ENCODE peak calls at places on chromosomes 4 and X, in four cellular contexts. L is HepG2, X is SK-N-SH, H is GM12878. V is an unnamed sample.

GRCh38 chr4:139603576-139604387 is 47.8 kb upstream of the SETD7 start:
- DNase-seq in H (peak), L (peak), X (peak), V (no peak)

GRCh38 chr4:137025484-137026059 is 506.7 kb downstream of the PCDH18 start:
- DNase-seq in X (no peak), L (no peak), H (no peak), V (no peak)

GRCh38 chrX:47562615-47563243 is 1.7 kb downstream of the ARAF start:
- DNase-seq in X (no peak), H (no peak), L (no peak), V (no peak)

GRCh38 chr4:110361921-110362320 is 114.0 kb upstream of the ENPEP start:
- DNase-seq in H (no peak), X (no peak), L (no peak), V (no peak)

GRCh38 chr4:150283689-150284088 is 205.4 kb downstream of the DCLK2 start:
- DNase-seq in X (peak), H (no peak), L (no peak), V (no peak)

GRCh38 chrX:103254171-103254824 is 657 bp downstream of the TCEAL8 start:
- DNase-seq in L (peak), H (peak), X (peak), V (peak)

GRCh38 chr4:119240568-119240967 is 28.1 kb downstream of the USP53 start:
- DNase-seq in X (no peak), H (no peak), L (no peak), V (no peak)

GRCh38 chrX:121336831-121337421 is 289.5 kb downstream of the GLUD2 start:
- DNase-seq in L (no peak), X (no peak), H (no peak), V (no peak)

GRCh38 chr4:98967916-98968315 is 27.6 kb upstream of the METAP1 start:
- DNase-seq in X (no peak), H (no peak), L (no peak), V (no peak)

GRCh38 chr4:98969813-98970212 is 25.7 kb upstream of the METAP1 start:
- DNase-seq in H (no peak), L (no peak), X (peak), V (no peak)

GRCh38 chr4:98970386-98970785 is 25.1 kb upstream of the METAP1 start:
- DNase-seq in X (no peak), L (no peak), H (no peak), V (no peak)
- TF ChIP-seq CTCF in X (no peak), L (no peak), H (no peak), V (no peak)

GRCh38 chr4:79528241-79528706 is 120.2 kb upstream of the GK2 start:
- DNase-seq in X (no peak), H (no peak), L (no peak), V (no peak)
- TF ChIP-seq TCF12 in X (no peak), H (no peak), L (no peak), V (no peak)

DNA sequence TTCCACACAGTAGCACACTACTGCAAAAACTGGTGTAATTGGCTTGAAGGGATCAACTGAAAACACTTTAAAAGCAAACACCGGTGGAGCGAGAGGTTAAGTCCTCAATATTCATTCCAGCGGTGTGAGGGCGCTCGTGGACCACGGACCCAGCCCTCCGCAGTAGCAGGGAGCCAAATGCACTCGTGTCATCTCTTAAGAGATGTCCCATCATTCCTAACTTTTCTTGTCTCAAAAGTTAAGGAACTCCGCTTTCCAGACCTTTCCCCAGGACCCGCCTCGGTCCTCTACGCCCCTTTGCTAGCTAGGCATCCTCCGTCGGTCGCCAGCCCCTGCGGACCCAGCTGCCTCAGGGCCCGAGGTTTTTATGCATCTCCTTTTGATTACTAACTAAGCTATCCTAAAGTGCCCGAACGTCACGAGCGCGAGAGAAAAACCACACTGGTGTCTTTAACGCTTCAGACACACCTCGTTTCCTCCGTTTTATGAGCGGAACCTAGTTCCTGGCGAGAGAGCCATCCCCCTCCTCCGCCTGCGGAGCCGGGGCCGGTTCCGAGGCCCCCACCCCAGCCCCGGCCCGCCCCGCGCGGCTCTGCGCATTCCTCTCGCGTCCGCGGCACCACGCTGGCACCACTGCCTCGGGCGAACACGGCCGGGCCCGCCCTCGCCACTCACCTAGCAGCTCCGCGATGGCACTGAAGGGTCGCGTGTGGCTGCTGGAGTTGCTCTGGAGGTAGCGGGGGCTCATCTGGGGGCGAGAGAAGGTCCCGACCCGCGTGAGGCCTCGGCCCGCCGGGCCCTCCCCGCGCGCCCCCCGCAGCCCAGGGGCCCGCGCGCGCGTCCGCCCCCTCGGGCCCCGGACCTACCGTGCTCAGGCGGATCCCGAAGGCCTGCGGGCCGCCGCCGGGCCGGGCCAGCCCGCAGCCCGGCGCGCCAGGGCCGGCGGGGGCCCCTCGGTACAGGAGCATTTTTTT is 723 bp downstream of the MORC4 start:
- DNase-seq in H (no peak), L (peak), X (peak), V (no peak)
- TF ChIP-seq CTCF in H (peak), L (peak), X (peak), V (peak)

GRCh38 chr4:10180927-10181744 is 64.5 kb upstream of the WDR1 start:
- DNase-seq in X (no peak), L (no peak), H (no peak), V (no peak)

GRCh38 chr4:10181745-10182445 is 65.3 kb upstream of the WDR1 start:
- DNase-seq in X (no peak), L (no peak), H (no peak), V (no peak)

GRCh38 chr4:10178763-10179162 is 62.2 kb upstream of the WDR1 start:
- DNase-seq in L (no peak), X (no peak), H (no peak), V (no peak)

GRCh38 chr4:10180603-10180926 is 64.0 kb upstream of the WDR1 start:
- DNase-seq in X (no peak), H (no peak), L (no peak), V (no peak)

DNA sequence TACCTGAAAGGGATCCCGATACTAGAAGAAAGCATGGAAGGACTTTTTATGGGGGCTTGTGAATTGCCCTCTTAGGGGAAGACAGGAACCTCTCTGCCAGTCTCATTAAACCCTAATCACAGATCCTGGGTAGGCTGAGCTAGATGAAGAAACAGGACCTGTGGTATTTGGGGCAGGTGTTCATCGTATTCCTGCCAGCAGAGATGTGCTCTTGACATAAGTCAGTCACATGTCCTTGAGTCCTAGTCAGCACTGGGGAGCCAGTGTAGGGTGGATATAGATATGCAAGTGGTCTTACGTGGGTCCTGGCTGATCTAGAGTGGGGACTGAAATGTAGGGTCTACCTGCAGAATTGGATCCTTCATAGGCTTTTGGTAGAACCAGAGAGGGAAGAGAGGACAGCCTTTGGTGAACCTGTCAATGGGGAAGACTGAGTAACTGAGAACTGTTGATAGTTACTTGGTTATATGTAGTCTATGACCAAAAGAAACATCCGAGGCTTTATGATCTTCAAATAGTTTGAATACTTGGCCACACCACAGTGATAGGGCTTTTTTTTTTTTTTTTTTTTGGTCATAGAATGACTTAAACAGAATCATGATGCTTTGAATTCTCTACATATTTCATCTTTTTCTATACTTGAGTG is 63.5 kb upstream of the WDR1 start:
- DNase-seq in H (no peak), X (no peak), L (no peak), V (no peak)
- TF ChIP-seq TCF12 in H (no peak), X (no peak), L (no peak), V (no peak)

GRCh38 chrX:56281789-56282188 is 49.6 kb downstream of the KLF8 start:
- DNase-seq in X (peak), H (no peak), L (peak), V (no peak)
- TF ChIP-seq CTCF in X (peak), H (peak), L (peak), V (no peak)

V was measured in H1.